ENCODE peak calls at places on chromosomes 1 and 21, in eight cellular contexts. One of them, this sample, is unnamed.

GRCh38 chr1:209643295-209644020 is 8.8 kb downstream of the LAMB3 start:
- DNase-seq in left ventricle myocardium inferior: peak; percentile 81
- DNase-seq in HuH-7: no peak
- DNase-seq in mucosa of gallbladder: no peak
- DNase-seq in IMR-90: no peak
- DNase-seq in ELF-1: no peak
- DNase-seq in NCI-H2171 treated with DMSO at 0.1 percent for 48 hours: no peak
- DNase-seq in stimulated activated effector memory CD8-positive, alpha-beta T cell treated with anti-CD3 and anti-CD28 coated beads, Interleukin-12 subunit alpha, Interleukin-12 subunit beta, amount 100 ng/mL, for 72 hours: no peak
- DNase-seq in this sample: no peak

GRCh38 chr1:36653850-36654249 is 171.1 kb upstream of the CSF3R start:
- DNase-seq in HuH-7: no peak
- DNase-seq in NCI-H2171 treated with DMSO at 0.1 percent for 48 hours: peak; percentile 21
- DNase-seq in ELF-1: no peak
- DNase-seq in stimulated activated effector memory CD8-positive, alpha-beta T cell treated with anti-CD3 and anti-CD28 coated beads, Interleukin-12 subunit alpha, Interleukin-12 subunit beta, amount 100 ng/mL, for 72 hours: no peak
- DNase-seq in mucosa of gallbladder: no peak
- DNase-seq in left ventricle myocardium inferior: peak; percentile 58
- DNase-seq in IMR-90: peak; percentile 3
- DNase-seq in this sample: peak; percentile 46

GRCh38 chr1:117216718-117217117 is 6.0 kb upstream of the VTCN1 start:
- DNase-seq in mucosa of gallbladder: no peak
- DNase-seq in stimulated activated effector memory CD8-positive, alpha-beta T cell treated with anti-CD3 and anti-CD28 coated beads, Interleukin-12 subunit alpha, Interleukin-12 subunit beta, amount 100 ng/mL, for 72 hours: no peak
- DNase-seq in NCI-H2171 treated with DMSO at 0.1 percent for 48 hours: no peak
- DNase-seq in IMR-90: no peak
- DNase-seq in left ventricle myocardium inferior: no peak
- DNase-seq in ELF-1: no peak
- DNase-seq in HuH-7: no peak
- DNase-seq in this sample: no peak

GRCh38 chr1:199302554-199302953 is 663.7 kb downstream of the PTPRC start:
- DNase-seq in stimulated activated effector memory CD8-positive, alpha-beta T cell treated with anti-CD3 and anti-CD28 coated beads, Interleukin-12 subunit alpha, Interleukin-12 subunit beta, amount 100 ng/mL, for 72 hours: no peak
- DNase-seq in left ventricle myocardium inferior: no peak
- DNase-seq in mucosa of gallbladder: no peak
- DNase-seq in ELF-1: no peak
- DNase-seq in HuH-7: no peak
- DNase-seq in NCI-H2171 treated with DMSO at 0.1 percent for 48 hours: no peak
- DNase-seq in IMR-90: peak; percentile 19
- DNase-seq in this sample: no peak

GRCh38 chr1:42951588-42951987 is 7.1 kb downstream of the SLC2A1 start:
- DNase-seq in ELF-1: peak; percentile 6
- DNase-seq in mucosa of gallbladder: no peak
- DNase-seq in HuH-7: no peak
- DNase-seq in IMR-90: no peak
- DNase-seq in stimulated activated effector memory CD8-positive, alpha-beta T cell treated with anti-CD3 and anti-CD28 coated beads, Interleukin-12 subunit alpha, Interleukin-12 subunit beta, amount 100 ng/mL, for 72 hours: no peak
- DNase-seq in left ventricle myocardium inferior: no peak
- DNase-seq in NCI-H2171 treated with DMSO at 0.1 percent for 48 hours: no peak
- DNase-seq in this sample: no peak

GRCh38 chr21:44867999-44868700 is 5.3 kb downstream of the PTTG1IP start:
- DNase-seq in HuH-7: no peak
- DNase-seq in mucosa of gallbladder: no peak
- DNase-seq in left ventricle myocardium inferior: no peak
- DNase-seq in ELF-1: no peak
- DNase-seq in NCI-H2171 treated with DMSO at 0.1 percent for 48 hours: no peak
- DNase-seq in IMR-90: no peak
- DNase-seq in stimulated activated effector memory CD8-positive, alpha-beta T cell treated with anti-CD3 and anti-CD28 coated beads, Interleukin-12 subunit alpha, Interleukin-12 subunit beta, amount 100 ng/mL, for 72 hours: no peak
- DNase-seq in this sample: no peak

GRCh38 chr1:61746768-61747167 is 4.5 kb downstream of the PATJ start:
- DNase-seq in ELF-1: no peak
- DNase-seq in IMR-90: peak; percentile 35
- DNase-seq in NCI-H2171 treated with DMSO at 0.1 percent for 48 hours: no peak
- DNase-seq in mucosa of gallbladder: no peak
- DNase-seq in left ventricle myocardium inferior: no peak
- DNase-seq in HuH-7: no peak
- DNase-seq in stimulated activated effector memory CD8-positive, alpha-beta T cell treated with anti-CD3 and anti-CD28 coated beads, Interleukin-12 subunit alpha, Interleukin-12 subunit beta, amount 100 ng/mL, for 72 hours: no peak
- DNase-seq in this sample: peak; percentile 33

GRCh38 chr21:42142141-42142540 is 71.0 kb downstream of the UMODL1 start:
- DNase-seq in ELF-1: no peak
- DNase-seq in stimulated activated effector memory CD8-positive, alpha-beta T cell treated with anti-CD3 and anti-CD28 coated beads, Interleukin-12 subunit alpha, Interleukin-12 subunit beta, amount 100 ng/mL, for 72 hours: no peak
- DNase-seq in HuH-7: no peak
- DNase-seq in IMR-90: no peak
- DNase-seq in left ventricle myocardium inferior: no peak
- DNase-seq in mucosa of gallbladder: no peak
- DNase-seq in NCI-H2171 treated with DMSO at 0.1 percent for 48 hours: no peak
- DNase-seq in this sample: no peak

GRCh38 chr1:229148041-229148671 is 122.8 kb upstream of the RAB4A start:
- DNase-seq in HuH-7: peak; percentile 80
- DNase-seq in NCI-H2171 treated with DMSO at 0.1 percent for 48 hours: peak; percentile 89
- DNase-seq in ELF-1: peak; percentile 75
- DNase-seq in mucosa of gallbladder: peak; percentile 51
- DNase-seq in IMR-90: no peak
- DNase-seq in stimulated activated effector memory CD8-positive, alpha-beta T cell treated with anti-CD3 and anti-CD28 coated beads, Interleukin-12 subunit alpha, Interleukin-12 subunit beta, amount 100 ng/mL, for 72 hours: no peak
- DNase-seq in left ventricle myocardium inferior: peak; percentile 37
- DNase-seq in this sample: no peak

GRCh38 chr1:204282801-204283200 is 69.0 kb upstream of the GOLT1A start:
- DNase-seq in IMR-90: no peak
- DNase-seq in NCI-H2171 treated with DMSO at 0.1 percent for 48 hours: no peak
- DNase-seq in stimulated activated effector memory CD8-positive, alpha-beta T cell treated with anti-CD3 and anti-CD28 coated beads, Interleukin-12 subunit alpha, Interleukin-12 subunit beta, amount 100 ng/mL, for 72 hours: no peak
- DNase-seq in mucosa of gallbladder: no peak
- DNase-seq in ELF-1: no peak
- DNase-seq in HuH-7: no peak
- DNase-seq in left ventricle myocardium inferior: no peak
- DNase-seq in this sample: no peak

GRCh38 chr1:97999320-97999719 is 78.5 kb upstream of the DPYD start:
- DNase-seq in NCI-H2171 treated with DMSO at 0.1 percent for 48 hours: no peak
- DNase-seq in IMR-90: peak; percentile 95
- DNase-seq in mucosa of gallbladder: no peak
- DNase-seq in ELF-1: no peak
- DNase-seq in HuH-7: no peak
- DNase-seq in stimulated activated effector memory CD8-positive, alpha-beta T cell treated with anti-CD3 and anti-CD28 coated beads, Interleukin-12 subunit alpha, Interleukin-12 subunit beta, amount 100 ng/mL, for 72 hours: no peak
- DNase-seq in left ventricle myocardium inferior: no peak
- DNase-seq in this sample: no peak

This sample was measured in T47D.